ENCODE peak calls at places on chromosomes 12 and 14, in six cellular contexts. A, C, D, Z, F and P are unnamed samples.
A peak's percentile ranks its signal among the peaks of the same experiment; 100 is the strongest.

GRCh38 chr14:39320318-39320717 is 86.6 kb downstream of the MIA2 start:
- DNase-seq in C (no peak), Z (no peak), D (no peak), A (no peak), F (no peak), P (no peak)

GRCh38 chr12:48454675-48455074 is 17.7 kb upstream of the ANP32D start:
- DNase-seq in Z (no peak), D (no peak), C (peak; percentile 50), F (no peak), A (no peak), P (no peak)

GRCh38 chr12:6225630-6226001 is 25.4 kb downstream of the CD9 start:
- DNase-seq in C (no peak), A (no peak), Z (no peak), F (no peak), D (no peak), P (no peak)

GRCh38 chr12:69000069-69000468 is 67.1 kb upstream of the CPM start:
- DNase-seq in A (no peak), C (no peak), D (no peak), F (no peak), Z (no peak), P (no peak)

GRCh38 chr14:33754264-33754663 is 196.6 kb downstream of the EGLN3 start:
- DNase-seq in F (no peak), A (no peak), D (no peak), Z (no peak), C (no peak), P (no peak)

GRCh38 chr12:6554990-6555691 is 701 bp downstream of the IFFO1 start:
- DNase-seq in C (no peak), F (no peak), D (no peak), A (no peak), Z (peak; percentile 77), P (no peak)

GRCh38 chr14:21825147-21825743 is 151.6 kb upstream of the OR4E1 start:
- DNase-seq in D (no peak), F (peak; percentile 51), C (peak; percentile 59), A (no peak), Z (peak; percentile 26), P (no peak)

GRCh38 chr12:19404232-19404880 is 34.9 kb upstream of the AEBP2 start:
- DNase-seq in Z (no peak), C (no peak), A (no peak), F (no peak), D (no peak), P (no peak)

GRCh38 chr12:118034429-118035193 is 18.1 kb downstream of the RFC5 start:
- DNase-seq in C (peak; percentile 73), F (peak; percentile 22), D (no peak), Z (peak; percentile 54), A (peak; percentile 25), P (no peak)

GRCh38 chr12:6346235-6346832 is 4.5 kb upstream of the TNFRSF1A start:
- DNase-seq in A (no peak), Z (no peak), F (no peak), C (no peak), D (no peak), P (no peak)

GRCh38 chr14:100440758-100441203 is 117.6 kb downstream of the SLC25A47 start:
- DNase-seq in D (no peak), A (no peak), Z (peak; percentile 76), C (no peak), F (peak; percentile 30), P (no peak)

GRCh38 chr12:64824500-64825142 is at the start of gene TBC1D30:
- DNase-seq in Z (peak; percentile 80), D (no peak), F (peak; percentile 18), C (no peak), A (no peak), P (peak; percentile 88)

GRCh38 chr12:2643736-2644135 is 151.0 kb upstream of the FKBP4 start:
- DNase-seq in A (peak; percentile 3), C (no peak), D (no peak), Z (no peak), F (no peak), P (no peak)

GRCh38 chr14:19729359-19729758 is 14.0 kb upstream of the OR4Q3 start:
- DNase-seq in C (no peak), F (no peak), A (no peak), Z (no peak), D (no peak), P (no peak)

GRCh38 chr14:72723741-72724530 is 170.0 kb downstream of the DPF3 start:
- DNase-seq in Z (no peak), F (no peak), A (no peak), C (no peak), D (no peak), P (no peak)

GRCh38 chr12:100573499-100574261 is at the start of gene GAS2L3:
- DNase-seq in F (peak; percentile 88), Z (peak; percentile 95), D (no peak), A (peak; percentile 91), C (peak; percentile 86), P (peak; percentile 98)
- H3K4me3 ChIP-seq in F (peak within 1 kb of the TSS; percentile 54), Z (peak within 1 kb of the TSS; percentile 91), D (peak within 1 kb of the TSS; percentile 87), A (peak within 1 kb of the TSS; percentile 63), C (peak within 1 kb of the TSS; percentile 86), P (peak within 1 kb of the TSS; percentile 34)

GRCh38 chr12:46494424-46494823 is 121.9 kb upstream of the SLC38A2 start:
- DNase-seq in Z (no peak), F (no peak), A (no peak), C (peak; percentile 85), D (no peak), P (no peak)

GRCh38 chr12:46490635-46491034 is 118.1 kb upstream of the SLC38A2 start:
- DNase-seq in C (no peak), A (no peak), F (no peak), Z (no peak), D (no peak), P (no peak)

GRCh38 chr12:46492471-46493351 is 120.1 kb upstream of the SLC38A2 start:
- DNase-seq in A (no peak), F (no peak), C (peak; percentile 97), Z (no peak), D (no peak), P (no peak)

GRCh38 chr12:46491548-46491947 is 119.0 kb upstream of the SLC38A2 start:
- DNase-seq in Z (no peak), C (no peak), A (no peak), D (no peak), F (no peak), P (no peak)

GRCh38 chr12:46493352-46494209 is 121.0 kb upstream of the SLC38A2 start:
- DNase-seq in F (no peak), A (no peak), D (no peak), C (peak; percentile 96), Z (no peak), P (no peak)
- TF ChIP-seq EP300 in F (no peak), A (no peak), D (no peak), C (peak; percentile 96), Z (no peak), P (peak; percentile 44)

DNA sequence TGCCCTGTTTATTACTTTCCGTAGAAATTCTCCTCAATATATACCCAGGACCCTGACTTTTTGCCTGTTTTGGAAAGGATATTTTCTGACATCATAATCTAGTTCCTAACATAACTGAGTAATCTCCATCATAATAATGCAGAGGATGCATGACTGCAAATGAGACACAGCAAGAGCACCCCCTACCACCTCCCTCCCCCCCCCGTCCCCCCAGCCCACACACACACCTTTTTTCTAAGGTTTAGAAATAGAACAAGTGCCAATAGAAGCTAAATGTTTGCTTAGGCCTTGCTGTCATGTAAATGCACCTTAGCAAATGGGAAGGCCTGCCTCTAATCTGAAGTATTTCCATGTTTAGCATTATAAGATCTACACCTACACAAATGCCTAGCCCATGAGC is at the start of gene PTHLH:
- DNase-seq in F (no peak), C (no peak), D (no peak), A (no peak), Z (no peak), P (no peak)
- H3K27ac ChIP-seq in F (no peak within 1 kb of the TSS), C (peak within 1 kb of the TSS; percentile 95), D (no peak within 1 kb of the TSS), A (no peak within 1 kb of the TSS), Z (peak within 1 kb of the TSS; percentile 29), P (no peak within 1 kb of the TSS)

DNA sequence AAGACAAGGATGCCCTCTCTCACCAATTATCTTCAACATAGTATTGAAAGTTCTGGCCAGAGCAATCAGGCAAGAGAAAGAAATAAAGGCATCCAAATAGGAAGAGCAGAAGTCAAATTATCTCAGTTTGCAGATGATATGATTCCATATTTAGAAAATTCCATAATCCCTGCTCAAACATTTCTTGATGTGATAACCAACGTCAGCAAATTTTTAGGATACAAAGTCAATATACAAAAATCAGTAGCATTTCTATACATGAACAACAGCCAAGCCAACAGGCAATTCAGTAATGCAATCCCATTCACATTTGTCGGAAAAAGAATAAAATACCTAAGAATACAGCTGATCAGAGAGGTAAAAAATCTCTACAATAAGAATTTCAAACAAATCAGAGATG is 969.7 kb upstream of the USP15 start:
- DNase-seq in F (no peak), D (no peak), C (no peak), Z (no peak), A (no peak), P (no peak)
- H3K4me3 ChIP-seq in F (no peak overlapping the region), D (no peak overlapping the region), C (no peak overlapping the region), Z (no peak overlapping the region), A (no peak overlapping the region), P (no peak overlapping the region)

GRCh38 chr14:60245316-60246177 is 3.5 kb upstream of the PPM1A start:
- DNase-seq in C (no peak), A (no peak), Z (no peak), D (no peak), F (peak; percentile 6), P (no peak)
- TF ChIP-seq EP300 in C (no peak), A (no peak), Z (no peak), D (no peak), F (no peak), P (no peak)